ENCODE peak calls at places on chromosome 20, in five cellular contexts. F, E, R, P and A are unnamed samples.

GRCh38 chr20:57195023-57195758 is 71.2 kb downstream of the BMP7 start:
- DNase-seq in F (no peak), E (peak; percentile 45), R (no peak), P (peak; percentile 52), A (no peak)

GRCh38 chr20:63860325-63861051 is 810 bp upstream of the ABHD16B start:
- DNase-seq in F (peak; percentile 71), E (no peak), R (no peak), P (no peak), A (peak; percentile 78)

GRCh38 chr20:15582146-15582776 is 991.0 kb downstream of the KIF16B start:
- DNase-seq in F (no peak), E (no peak), R (no peak), P (peak; percentile 46), A (no peak)

GRCh38 chr20:58205850-58206249 is 22.6 kb downstream of the ANKRD60 start:
- DNase-seq in F (no peak), E (no peak), R (no peak), P (no peak), A (peak; percentile 84)

GRCh38 chr20:59123011-59123676 is 40.5 kb upstream of the ZNF831 start:
- DNase-seq in F (no peak), E (no peak), R (peak; percentile 88), P (no peak), A (no peak)

GRCh38 chr20:10469599-10469998 is 34.5 kb downstream of the SLX4IP start:
- DNase-seq in F (no peak), E (no peak), R (peak; percentile 12), P (peak; percentile 90), A (no peak)

GRCh38 chr20:54044156-54044555 is 26.2 kb downstream of the BCAS1 start:
- DNase-seq in F (no peak), E (no peak), R (no peak), P (peak; percentile 39), A (no peak)

GRCh38 chr20:44137210-44137781 is 49.7 kb downstream of the JPH2 start:
- DNase-seq in F (no peak), E (peak; percentile 82), R (no peak), P (peak; percentile 49), A (no peak)

GRCh38 chr20:20371133-20371532 is 3.2 kb downstream of the INSM1 start:
- DNase-seq in F (no peak), E (no peak), R (no peak), P (no peak), A (no peak)

GRCh38 chr20:10131612-10132345 is 86.9 kb upstream of the SNAP25 start:
- DNase-seq in F (no peak), E (no peak), R (no peak), P (no peak), A (no peak)

GRCh38 chr20:46001498-46001897 is 7.2 kb upstream of the MMP9 start:
- DNase-seq in F (no peak), E (no peak), R (no peak), P (no peak), A (peak; percentile 54)
- H3K4me1 ChIP-seq in F (peaks cover 20% of the 10 kb centered on the region), E (no peaks in the 10 kb centered on the region), R (peaks cover 23% of the 10 kb centered on the region), P (no peaks in the 10 kb centered on the region), A (peaks cover 33% of the 10 kb centered on the region)

GRCh38 chr20:37729452-37729851 is 35.6 kb downstream of the CTNNBL1 start:
- DNase-seq in F (no peak), E (no peak), R (no peak), P (no peak), A (no peak)
- H3K27ac ChIP-seq in F (no peak overlapping the region), E (peak overlapping the region; percentile 51), R (no peak overlapping the region), P (no peak overlapping the region), A (no peak overlapping the region)

GRCh38 chr20:62652051-62652893 is 10.0 kb downstream of the SLCO4A1 start:
- DNase-seq in F (peak; percentile 93), E (peak; percentile 97), R (peak; percentile 80), P (peak; percentile 98), A (peak; percentile 99)

GRCh38 chr20:62653373-62653772 is 11.1 kb downstream of the SLCO4A1 start:
- DNase-seq in F (no peak), E (no peak), R (no peak), P (no peak), A (no peak)

GRCh38 chr20:62650551-62651284 is 8.4 kb downstream of the SLCO4A1 start:
- DNase-seq in F (no peak), E (no peak), R (no peak), P (no peak), A (no peak)

GRCh38 chr20:62652894-62653305 is 10.6 kb downstream of the SLCO4A1 start:
- DNase-seq in F (no peak), E (no peak), R (no peak), P (no peak), A (no peak)

DNA sequence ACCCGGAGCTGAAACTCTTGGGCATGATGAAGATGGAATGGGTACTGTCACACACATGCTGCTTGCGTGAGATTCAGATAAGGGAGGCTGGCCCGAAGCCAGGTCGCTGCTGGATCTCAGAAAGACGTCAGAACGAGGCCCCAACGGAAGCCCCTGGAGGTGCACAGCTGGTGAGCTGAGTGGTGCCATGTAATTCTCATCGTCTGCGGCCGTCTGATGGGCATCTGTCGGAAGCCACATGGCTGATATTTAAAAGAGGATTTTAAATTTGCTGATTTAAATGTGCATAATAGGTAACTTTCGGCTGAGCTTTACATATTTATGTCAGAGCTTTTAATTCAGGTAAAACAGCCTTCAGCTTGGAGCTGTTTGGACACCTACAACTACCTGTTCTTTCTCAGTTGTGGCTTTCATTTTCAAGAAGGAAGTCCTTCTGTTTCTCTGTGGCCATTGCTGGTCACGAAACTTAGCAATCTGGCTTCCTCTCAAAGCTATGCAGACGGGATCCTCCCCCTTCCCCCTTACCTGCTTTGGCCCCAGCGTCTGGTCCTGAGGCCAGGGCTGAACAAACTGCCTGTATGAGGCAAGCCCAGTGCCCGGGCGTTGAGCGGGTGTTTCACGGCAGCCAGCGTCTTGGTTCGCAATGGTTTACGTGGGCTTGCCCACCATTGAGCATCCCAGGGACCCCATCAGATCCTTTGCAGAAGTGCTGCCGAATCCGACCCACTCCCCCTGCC is 9.2 kb downstream of the SLCO4A1 start:
- DNase-seq in F (peak; percentile 78), E (peak; percentile 82), R (peak; percentile 71), P (peak; percentile 19), A (no peak)
- H3K4me1 ChIP-seq in F (peaks cover 58% of the 10 kb centered on the region), E (peaks cover 44% of the 10 kb centered on the region), R (peaks cover 67% of the 10 kb centered on the region), P (peaks cover 36% of the 10 kb centered on the region), A (peaks cover 26% of the 10 kb centered on the region)

GRCh38 chr20:34527016-34527415 is 10.8 kb downstream of the DYNLRB1 start:
- DNase-seq in F (no peak), E (no peak), R (no peak), P (no peak), A (peak; percentile 48)

GRCh38 chr20:34525342-34525708 is 9.1 kb downstream of the DYNLRB1 start:
- DNase-seq in F (no peak), E (no peak), R (no peak), P (no peak), A (no peak)

GRCh38 chr20:34524426-34524825 is 8.2 kb downstream of the DYNLRB1 start:
- DNase-seq in F (no peak), E (no peak), R (no peak), P (no peak), A (peak; percentile 38)

GRCh38 chr20:34525709-34526416 is 9.6 kb downstream of the DYNLRB1 start:
- DNase-seq in F (peak; percentile 77), E (peak; percentile 92), R (no peak), P (peak; percentile 98), A (peak; percentile 100)

DNA sequence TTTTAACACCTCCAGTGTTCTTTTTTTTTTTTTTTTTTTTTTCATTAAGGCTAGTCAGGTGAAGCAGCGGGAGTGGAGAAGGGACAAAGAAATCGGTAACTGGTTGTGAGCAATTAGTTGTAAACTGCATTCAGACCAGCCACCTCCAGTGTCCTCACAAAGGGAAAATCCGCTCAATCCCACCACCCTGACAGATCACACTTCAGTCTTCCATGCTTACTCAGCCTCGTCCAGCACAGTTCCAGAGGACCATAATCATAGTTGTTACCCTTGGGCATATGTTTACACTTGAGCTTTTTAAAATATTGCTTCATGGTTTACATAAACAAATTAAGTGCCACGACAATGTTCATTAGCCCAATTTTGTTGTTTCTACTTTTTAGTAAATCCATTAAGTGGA is 10.2 kb downstream of the DYNLRB1 start:
- DNase-seq in F (no peak), E (no peak), R (no peak), P (peak; percentile 39), A (no peak)
- H3K27ac ChIP-seq in F (peak overlapping the region; percentile 64), E (peak overlapping the region; percentile 79), R (no peak overlapping the region), P (peak overlapping the region; percentile 68), A (peak overlapping the region; percentile 60)

DNA sequence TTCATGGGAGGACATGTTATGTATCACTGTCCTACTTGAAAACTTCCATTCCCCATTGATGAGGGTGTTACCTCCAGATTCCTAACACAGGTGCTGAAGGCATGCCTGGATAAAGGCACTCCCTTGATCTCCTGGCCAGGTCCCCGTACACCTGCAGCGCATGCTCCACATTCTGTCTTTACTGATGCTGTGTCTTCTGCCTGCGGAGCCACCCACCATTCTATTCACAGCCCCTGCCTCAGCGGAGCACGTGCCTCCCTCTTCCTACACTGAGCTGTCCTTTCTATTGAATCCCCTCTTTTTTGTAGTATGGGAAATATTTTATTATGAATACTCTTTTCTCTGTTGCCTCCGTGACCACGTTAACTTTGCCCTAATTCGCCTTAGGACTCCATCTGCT is 25.0 kb downstream of the PTPN1 start:
- DNase-seq in F (no peak), E (no peak), R (no peak), P (no peak), A (no peak)
- H3K4me1 ChIP-seq in F (peaks cover 83% of the 10 kb centered on the region), E (peaks cover 57% of the 10 kb centered on the region), R (peaks cover 23% of the 10 kb centered on the region), P (peaks cover 25% of the 10 kb centered on the region), A (peaks cover 39% of the 10 kb centered on the region)

GRCh38 chr20:3922983-3923339 is 33.8 kb downstream of the PANK2 start:
- DNase-seq in F (peak; percentile 14), E (no peak), R (no peak), P (no peak), A (no peak)
- H3K27ac ChIP-seq in F (no peak overlapping the region), E (no peak overlapping the region), R (no peak overlapping the region), P (no peak overlapping the region), A (no peak overlapping the region)

GRCh38 chr20:47225458-47225857 is 131.0 kb downstream of the ZMYND8 start:
- DNase-seq in F (no peak), E (no peak), R (no peak), P (no peak), A (no peak)
- H3K4me1 ChIP-seq in F (no peaks in the 10 kb centered on the region), E (no peaks in the 10 kb centered on the region), R (no peaks in the 10 kb centered on the region), P (peaks cover 7% of the 10 kb centered on the region), A (no peaks in the 10 kb centered on the region)